ENCODE peak calls at places on chromosomes 2 and 18, in eight cellular contexts. Z, Y, L, E, K, N, B and P are unnamed samples.

GRCh38 chr2:19358242-19359020 is at the start of gene OSR1:
- DNase-seq in E (peak; percentile 13), Z (peak; percentile 39), B (peak; percentile 55), L (peak; percentile 81), N (peak; percentile 84), K (peak; percentile 81), Y (no peak), P (peak; percentile 52)

GRCh38 chr18:45526120-45526841 is 89.0 kb upstream of the SLC14A2 start:
- DNase-seq in Z (no peak), B (no peak), L (no peak), K (no peak), Y (no peak), E (no peak), N (no peak), P (no peak)

GRCh38 chr2:170739048-170739447 is 23.9 kb downstream of the SP5 start:
- DNase-seq in Z (no peak), Y (peak; percentile 35), K (no peak), E (no peak), L (no peak), B (no peak), N (no peak), P (no peak)

GRCh38 chr2:229835601-229836283 is 86.1 kb downstream of the TRIP12 start:
- DNase-seq in Z (no peak), E (no peak), N (no peak), Y (no peak), K (no peak), B (no peak), L (no peak), P (no peak)

GRCh38 chr2:240429872-240430491 is 5.5 kb upstream of the GPC1 start:
- DNase-seq in B (peak; percentile 19), N (no peak), L (peak; percentile 63), Z (peak; percentile 18), E (no peak), K (peak; percentile 46), Y (no peak), P (no peak)

GRCh38 chr2:100239513-100240210 is 82.6 kb downstream of the LONRF2 start:
- DNase-seq in Y (no peak), L (peak; percentile 52), N (no peak), B (no peak), K (no peak), Z (no peak), E (no peak), P (no peak)

GRCh38 chr2:17083902-17084301 is 418.3 kb upstream of the CYRIA start:
- DNase-seq in L (no peak), B (no peak), Z (no peak), N (no peak), Y (no peak), K (no peak), E (no peak), P (no peak)

GRCh38 chr2:38248707-38249106 is 128.4 kb downstream of the ATL2 start:
- DNase-seq in N (no peak), L (no peak), E (no peak), B (no peak), Z (no peak), Y (no peak), K (no peak), P (no peak)

GRCh38 chr2:233349005-233349998 is 5.0 kb upstream of the DGKD start:
- DNase-seq in K (no peak), Z (peak; percentile 64), E (peak; percentile 45), Y (no peak), L (peak; percentile 94), N (no peak), B (peak; percentile 48), P (peak; percentile 82)

GRCh38 chr2:55026202-55026601 is 24.0 kb downstream of the RTN4 start:
- DNase-seq in L (no peak), E (peak; percentile 22), Y (no peak), B (no peak), Z (no peak), N (no peak), K (no peak), P (no peak)

DNA sequence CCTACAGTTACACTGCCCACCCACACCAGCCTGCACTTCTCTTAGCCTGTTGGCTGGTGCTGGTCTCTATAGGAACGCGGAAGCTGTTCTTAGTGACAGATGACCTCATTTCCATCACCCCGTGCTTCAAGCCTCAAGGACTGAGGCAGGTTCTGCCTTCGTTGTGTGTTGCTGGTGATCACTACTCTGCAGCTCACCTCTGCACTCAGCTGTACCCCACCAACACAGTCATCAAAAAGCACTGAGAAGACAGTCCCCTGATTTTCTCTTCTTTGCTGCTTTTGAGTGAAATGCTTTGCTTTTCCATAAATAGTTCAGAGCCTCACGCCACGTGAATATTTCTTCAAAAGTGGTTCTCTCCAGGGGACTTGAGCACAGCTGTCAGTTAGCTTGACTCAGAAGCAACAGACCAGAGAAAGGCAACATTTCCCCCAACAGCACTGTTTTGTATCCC is 225.7 kb upstream of the CCDC150 start:
- DNase-seq in L (peak; percentile 70), N (no peak), Z (peak; percentile 24), E (no peak), K (no peak), B (no peak), Y (no peak), P (no peak)
- TF ChIP-seq POLR2AphosphoS5 in L (no peak), N (no peak), Z (no peak), E (no peak), K (no peak), B (no peak), Y (no peak), P (no peak)

GRCh38 chr2:28399946-28400345 is 7.3 kb downstream of the FOSL2 start:
- DNase-seq in Y (no peak), B (no peak), N (no peak), Z (no peak), K (no peak), E (no peak), L (peak; percentile 29), P (no peak)

GRCh38 chr2:28400434-28400833 is 7.8 kb downstream of the FOSL2 start:
- DNase-seq in B (no peak), E (no peak), Z (no peak), N (no peak), Y (no peak), K (no peak), L (no peak), P (no peak)

GRCh38 chr2:28401948-28402550 is 9.4 kb downstream of the FOSL2 start:
- DNase-seq in B (no peak), N (no peak), K (no peak), E (no peak), Y (no peak), L (no peak), Z (no peak), P (no peak)

GRCh38 chr2:28401411-28401810 is 8.8 kb downstream of the FOSL2 start:
- DNase-seq in N (no peak), E (no peak), B (no peak), Y (no peak), L (no peak), K (no peak), Z (no peak), P (no peak)

DNA sequence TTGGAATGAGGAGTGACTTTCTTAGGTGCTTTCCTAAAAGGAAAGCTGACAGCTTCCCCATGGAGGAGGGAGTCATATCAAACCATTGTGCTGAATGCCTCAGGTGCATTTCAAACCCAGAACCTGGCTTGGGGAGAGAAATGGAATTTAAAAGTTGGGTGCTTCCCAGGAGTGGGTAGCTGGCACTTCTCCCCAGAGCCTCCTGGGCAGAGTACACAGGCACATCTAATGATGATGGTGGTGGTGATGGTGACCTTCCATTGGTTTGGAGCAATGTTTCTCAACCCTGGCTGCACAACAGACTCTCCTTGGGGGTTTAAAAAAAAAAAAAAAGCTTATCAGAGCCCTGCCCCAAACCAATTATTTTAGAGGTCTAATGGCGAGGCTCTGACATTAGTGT is 8.3 kb downstream of the FOSL2 start:
- DNase-seq in L (no peak), B (no peak), Z (no peak), Y (no peak), N (no peak), E (no peak), K (no peak), P (no peak)
- H3K4me1 ChIP-seq in L (peaks cover 100% of the 10 kb centered on the region), B (peaks cover 85% of the 10 kb centered on the region), Z (peaks cover 49% of the 10 kb centered on the region), Y (peaks cover 41% of the 10 kb centered on the region), N (no peaks in the 10 kb centered on the region), E (peaks cover 59% of the 10 kb centered on the region), K (peaks cover 90% of the 10 kb centered on the region), P (peaks cover 75% of the 10 kb centered on the region)

GRCh38 chr18:22243513-22243912 is 74.1 kb downstream of the GATA6 start:
- DNase-seq in Z (no peak), B (no peak), Y (no peak), E (no peak), K (no peak), N (no peak), L (no peak), P (no peak)

GRCh38 chr18:22233271-22233670 is 63.9 kb downstream of the GATA6 start:
- DNase-seq in Z (no peak), B (peak; percentile 57), Y (no peak), E (no peak), K (no peak), N (peak; percentile 3), L (no peak), P (peak; percentile 68)

GRCh38 chr18:22238681-22239080 is 69.3 kb downstream of the GATA6 start:
- DNase-seq in N (peak; percentile 51), Z (no peak), E (no peak), Y (no peak), L (no peak), K (no peak), B (no peak), P (no peak)

GRCh38 chr18:22241806-22242440 is 72.5 kb downstream of the GATA6 start:
- DNase-seq in Z (no peak), B (peak; percentile 60), Y (no peak), L (no peak), N (no peak), K (no peak), E (no peak), P (peak; percentile 38)

DNA sequence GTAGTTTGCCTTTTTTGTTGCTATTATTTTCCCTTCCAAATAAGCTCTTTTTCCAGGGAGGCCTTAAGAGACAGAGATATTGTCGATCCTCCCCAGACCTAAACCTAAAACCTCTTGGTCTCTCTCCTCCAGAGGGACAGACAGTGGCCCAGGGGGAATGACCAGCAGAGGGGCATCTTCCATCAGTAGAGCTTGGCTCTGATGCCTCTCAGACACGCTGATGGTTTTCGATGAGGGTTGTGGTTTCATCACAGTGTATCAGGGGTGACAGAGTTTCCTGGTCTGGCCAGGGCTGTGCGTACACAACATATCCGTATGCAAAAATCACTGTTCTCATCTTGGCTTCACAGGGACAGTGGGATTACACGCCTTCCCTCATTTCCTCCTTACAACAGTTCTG is 68.6 kb downstream of the GATA6 start:
- DNase-seq in E (no peak), L (no peak), K (no peak), B (no peak), N (peak; percentile 3), Y (no peak), Z (no peak), P (no peak)
- H3K27ac ChIP-seq in E (no peak overlapping the region), L (no peak overlapping the region), K (no peak overlapping the region), B (no peak overlapping the region), N (no peak overlapping the region), Y (no peak overlapping the region), Z (no peak overlapping the region), P (no peak overlapping the region)

DNA sequence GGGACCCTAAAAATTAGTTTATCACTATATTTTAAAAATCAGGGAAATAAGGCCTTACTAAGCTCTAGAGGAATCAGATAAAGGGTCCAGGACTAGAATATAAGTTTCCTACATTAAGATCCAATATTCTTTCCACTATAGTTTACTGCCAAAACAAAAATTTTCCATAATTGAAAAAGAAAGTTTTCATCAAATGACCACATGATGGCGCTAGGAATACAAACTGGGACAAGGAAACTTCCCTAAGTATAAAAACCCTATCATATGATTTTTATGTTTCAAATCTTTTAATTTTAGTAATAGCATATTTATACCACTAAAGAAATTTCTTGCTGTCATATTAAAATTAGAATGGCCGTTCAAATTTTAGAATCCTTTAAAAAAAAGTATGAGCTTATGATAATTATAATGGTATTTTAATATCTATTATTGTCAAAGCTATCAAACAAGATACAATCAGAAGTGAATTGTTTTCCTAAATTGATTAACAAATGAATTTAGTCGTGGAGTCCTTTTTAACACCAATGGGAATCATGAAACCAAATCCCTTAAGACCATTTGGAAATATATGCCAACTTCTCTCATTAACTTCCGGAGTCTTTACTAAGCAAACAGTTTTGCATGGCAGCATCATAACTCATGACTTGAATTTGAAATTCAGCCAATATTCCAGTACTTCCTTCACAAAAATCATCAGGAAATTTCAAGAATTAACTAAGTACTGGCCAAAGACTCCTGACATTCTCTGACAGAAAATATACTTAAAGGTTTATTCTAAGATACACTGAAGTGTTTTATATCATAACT is 70.3 kb downstream of the SCN1A start:
- DNase-seq in K (no peak), L (no peak), E (peak; percentile 85), N (peak; percentile 42), Y (no peak), Z (no peak), B (no peak), P (no peak)
- TF ChIP-seq POLR2AphosphoS5 in K (no peak), L (no peak), E (no peak), N (no peak), Y (no peak), Z (no peak), B (no peak), P (no peak)